ENCODE peak calls at places on chromosomes 7 and 10, in five cellular contexts. S is stimulated activated CD8-positive, alpha-beta memory T cell treated with anti-CD3 and anti-CD28 coated beads, Interleukin-7, amount 100 ng/mL, for 1 hour; P is NCI-H1930; C is NCI-H2029 treated with DMSO at 0.1 percent for 48 hours; F is T-cell. L is an unnamed sample.

GRCh38 chr10:96576277-96576980 is 10.4 kb downstream of the TM9SF3 start:
- DNase-seq in S (no peak), C (no peak), P (no peak), F (no peak), L (no peak)

GRCh38 chr10:76324283-76324682 is 892.9 kb downstream of the LRMDA start:
- DNase-seq in P (no peak), C (peak), F (no peak), S (no peak), L (no peak)

GRCh38 chr7:100602889-100603696 is 930 bp downstream of the PCOLCE start:
- DNase-seq in F (no peak), P (no peak), C (no peak), S (no peak), L (no peak)

GRCh38 chr10:48399056-48399541 is 92.6 kb downstream of the MAPK8 start:
- DNase-seq in S (no peak), F (no peak), P (no peak), C (no peak), L (no peak)

GRCh38 chr7:157020514-157021070 is 10.1 kb upstream of the MNX1 start:
- DNase-seq in F (no peak), C (no peak), S (no peak), P (no peak), L (no peak)

GRCh38 chr10:113692271-113692670 is 12.6 kb downstream of the CASP7 start:
- DNase-seq in F (no peak), S (no peak), P (no peak), C (no peak), L (no peak)

GRCh38 chr10:127028556-127028955 is 123.3 kb downstream of the DOCK1 start:
- DNase-seq in F (no peak), S (no peak), P (no peak), C (no peak), L (no peak)

GRCh38 chr10:61136151-61136550 is 192.2 kb upstream of the RHOBTB1 start:
- DNase-seq in C (no peak), P (no peak), S (no peak), F (no peak), L (no peak)

GRCh38 chr7:150361807-150362621 is 6.6 kb upstream of the REPIN1 start:
- DNase-seq in C (no peak), S (no peak), P (no peak), F (no peak), L (no peak)

GRCh38 chr10:112558476-112559166 is 111.6 kb downstream of the VTI1A start:
- DNase-seq in P (no peak), S (no peak), C (no peak), F (no peak), L (no peak)

GRCh38 chr10:116162851-116163250 is 110.2 kb downstream of the GFRA1 start:
- DNase-seq in C (no peak), P (no peak), S (no peak), F (no peak), L (no peak)

GRCh38 chr10:74290703-74291102 is 139.7 kb downstream of the ADK start:
- DNase-seq in S (no peak), F (no peak), P (no peak), C (no peak), L (no peak)

GRCh38 chr7:140232959-140233649 is 56.3 kb upstream of the KDM7A start:
- DNase-seq in S (no peak), P (no peak), F (no peak), C (no peak), L (no peak)

GRCh38 chr7:918118-918425 is 36.4 kb downstream of the ADAP1 start:
- DNase-seq in P (no peak), S (no peak), C (no peak), F (no peak), L (no peak)

GRCh38 chr10:82211331-82211730 is 336.3 kb downstream of the NRG3 start:
- DNase-seq in F (no peak), S (no peak), P (no peak), C (no peak), L (no peak)

GRCh38 chr10:11488126-11488525 is 123.3 kb downstream of the USP6NL start:
- DNase-seq in C (no peak), P (no peak), S (no peak), F (no peak), L (no peak)

GRCh38 chr7:23864984-23865383 is 155.0 kb downstream of the STK31 start:
- DNase-seq in C (no peak), P (no peak), F (no peak), S (no peak), L (no peak)

GRCh38 chr10:88091490-88092061 is 228.2 kb downstream of the PTEN start:
- DNase-seq in F (peak), P (no peak), C (no peak), S (peak), L (no peak)

GRCh38 chr7:129343099-129343700 is 91.0 kb upstream of the STRIP2 start:
- DNase-seq in F (no peak), C (peak), S (no peak), P (no peak), L (no peak)

GRCh38 chr7:92836489-92837213 is at the start of gene CDK6:
- DNase-seq in S (no peak), P (peak), C (no peak), F (peak), L (peak)

GRCh38 chr10:104521901-104522827 is 118.9 kb upstream of the SORCS3 start:
- DNase-seq in P (no peak), S (no peak), C (no peak), F (no peak), L (no peak)

GRCh38 chr7:17523813-17524741 is 225.6 kb downstream of the AHR start:
- DNase-seq in P (no peak), S (no peak), C (peak), F (no peak), L (no peak)

GRCh38 chr7:94423116-94423515 is 28.4 kb downstream of the COL1A2 start:
- DNase-seq in C (no peak), S (no peak), P (no peak), F (no peak), L (no peak)

GRCh38 chr7:27964840-27965239 is 215.8 kb downstream of the JAZF1 start:
- DNase-seq in C (no peak), P (no peak), S (no peak), F (no peak), L (no peak)

GRCh38 chr7:114081606-114082425 is 163.0 kb upstream of the PPP1R3A start:
- DNase-seq in C (peak), P (no peak), F (no peak), S (no peak), L (no peak)

GRCh38 chr10:42783181-42783549 is 570 bp downstream of the BMS1 start:
- DNase-seq in F (no peak), P (no peak), C (peak), S (no peak), L (no peak)

GRCh38 chr7:2403718-2404648 is 572 bp downstream of the CHST12 start:
- DNase-seq in S (no peak), P (no peak), F (no peak), C (no peak), L (no peak)

GRCh38 chr10:89515031-89515841 is 20.2 kb downstream of the SLC16A12 start:
- DNase-seq in S (no peak), F (no peak), P (no peak), C (no peak), L (no peak)

GRCh38 chr7:82629583-82629982 is 186.0 kb upstream of the CACNA2D1 start:
- DNase-seq in C (no peak), P (no peak), S (no peak), F (no peak), L (no peak)

GRCh38 chr7:159010951-159011820 is 133.5 kb downstream of the VIPR2 start:
- DNase-seq in S (no peak), C (no peak), P (no peak), F (no peak), L (no peak)

GRCh38 chr10:43292745-43293676 is 26.1 kb upstream of the RASGEF1A start:
- DNase-seq in C (no peak), F (peak), P (no peak), S (no peak), L (no peak)

GRCh38 chr7:157444843-157445135 is 108.0 kb downstream of the DNAJB6 start:
- DNase-seq in C (no peak), P (no peak), F (no peak), S (no peak), L (no peak)

GRCh38 chr7:730501-731439 is 3.7 kb upstream of the PRKAR1B start:
- DNase-seq in S (no peak), F (no peak), P (no peak), C (no peak), L (no peak)

GRCh38 chr10:27611861-27612450 is 107.9 kb downstream of the RAB18 start:
- DNase-seq in P (no peak), F (no peak), C (no peak), S (no peak), L (no peak)

GRCh38 chr10:43854042-43854441 is 205.4 kb upstream of the ZNF32 start:
- DNase-seq in P (no peak), F (no peak), S (no peak), C (no peak), L (no peak)

GRCh38 chr7:76340617-76341131 is 18.1 kb downstream of the YWHAG start:
- DNase-seq in F (no peak), C (no peak), P (no peak), S (no peak), L (no peak)

GRCh38 chr7:114819629-114820362 is 102.1 kb upstream of the MDFIC start:
- DNase-seq in P (no peak), C (no peak), F (no peak), S (no peak), L (no peak)

GRCh38 chr10:3931224-3931623 is 146.2 kb upstream of the KLF6 start:
- DNase-seq in C (no peak), P (no peak), S (no peak), F (no peak), L (no peak)

GRCh38 chr7:157573244-157573643 is 236.4 kb downstream of the DNAJB6 start:
- DNase-seq in C (no peak), S (no peak), P (no peak), F (no peak), L (no peak)